ENCODE peak calls at places on chromosomes 5 and 9, in four cellular contexts. X is psoas muscle, I is heart right ventricle, H is ovary. Y is an unnamed sample.
A peak's percentile ranks its signal among the peaks of the same experiment; 100 is the strongest.

GRCh38 chr9:107174441-107174840 is 108.6 kb upstream of the RAD23B start:
- DNase-seq in X (peak; percentile 53), H (no peak), I (no peak), Y (no peak)

GRCh38 chr5:10452768-10453331 is 11.2 kb downstream of the ROPN1L start:
- DNase-seq in I (peak; percentile 25), H (no peak), X (no peak), Y (no peak)

GRCh38 chr9:114968710-114969109 is 38.3 kb upstream of the TNFSF8 start:
- DNase-seq in I (no peak), H (no peak), X (no peak), Y (no peak)

GRCh38 chr5:122532035-122532434 is 220.0 kb downstream of the SNCAIP start:
- DNase-seq in X (no peak), I (no peak), H (no peak), Y (no peak)

GRCh38 chr9:134283692-134284265 is 42.5 kb upstream of the RXRA start:
- DNase-seq in H (no peak), X (no peak), I (no peak), Y (no peak)

GRCh38 chr5:69492391-69493234 is at the start of gene OCLN:
- DNase-seq in X (no peak), I (no peak), H (no peak), Y (no peak)

GRCh38 chr5:132234684-132235062 is 7.0 kb upstream of the P4HA2 start:
- DNase-seq in X (no peak), H (no peak), I (no peak), Y (no peak)

GRCh38 chr9:121888438-121888775 is 204.7 kb downstream of the TTLL11 start:
- DNase-seq in I (no peak), X (no peak), H (peak; percentile 54), Y (no peak)

GRCh38 chr5:144549580-144549979 is 378.9 kb downstream of the KCTD16 start:
- DNase-seq in X (no peak), I (no peak), H (no peak), Y (no peak)

GRCh38 chr5:147547730-147548129 is 37.9 kb upstream of the DPYSL3 start:
- DNase-seq in I (no peak), X (no peak), H (no peak), Y (no peak)

GRCh38 chr5:107869459-107870115 is 198.8 kb upstream of the EFNA5 start:
- DNase-seq in I (no peak), H (no peak), X (no peak), Y (no peak)

GRCh38 chr9:14168381-14168780 is 145.6 kb downstream of the NFIB start:
- DNase-seq in X (no peak), H (no peak), I (no peak), Y (no peak)

GRCh38 chr5:26553079-26553478 is 485.3 kb downstream of the CDH9 start:
- DNase-seq in H (no peak), X (no peak), I (no peak), Y (no peak)

GRCh38 chr5:67094476-67095300 is 101.9 kb downstream of the CD180 start:
- DNase-seq in I (no peak), X (no peak), H (peak; percentile 22), Y (no peak)

GRCh38 chr5:2223303-2223702 is 340.6 kb upstream of the IRX4 start:
- DNase-seq in I (no peak), H (no peak), X (no peak), Y (no peak)

GRCh38 chr5:72658767-72659540 is 151.7 kb upstream of the ZNF366 start:
- DNase-seq in I (no peak), H (no peak), X (no peak), Y (no peak)

GRCh38 chr9:98218562-98219363 is 26.3 kb upstream of the CORO2A start:
- DNase-seq in I (no peak), X (peak; percentile 19), H (no peak), Y (no peak)

GRCh38 chr5:107289030-107289714 is 381.6 kb downstream of the EFNA5 start:
- DNase-seq in H (no peak), X (no peak), I (no peak), Y (no peak)

GRCh38 chr9:131043097-131043496 is 34.1 kb downstream of the LAMC3 start:
- DNase-seq in X (no peak), I (no peak), H (no peak), Y (no peak)

GRCh38 chr5:163478126-163478981 is 17.9 kb downstream of the HMMR start:
- DNase-seq in I (no peak), X (no peak), H (no peak), Y (no peak)

GRCh38 chr9:109166771-109167601 is at the start of gene FRRS1L:
- DNase-seq in X (no peak), I (no peak), H (peak; percentile 69), Y (peak; percentile 52)

GRCh38 chr9:114307323-114308250 is 15.3 kb upstream of the ORM1 start:
- DNase-seq in I (no peak), X (no peak), H (no peak), Y (no peak)

GRCh38 chr9:74285075-74285474 is 212.1 kb upstream of the RORB start:
- DNase-seq in X (no peak), I (no peak), H (no peak), Y (no peak)

GRCh38 chr5:64312496-64312895 is 146.9 kb downstream of the RNF180 start:
- DNase-seq in X (no peak), I (no peak), H (no peak), Y (no peak)

GRCh38 chr5:57509501-57510260 is 27.1 kb upstream of the ACTBL2 start:
- DNase-seq in I (no peak), X (no peak), H (no peak), Y (no peak)

GRCh38 chr9:121620777-121621437 is 30.5 kb upstream of the DAB2IP start:
- DNase-seq in X (no peak), I (no peak), H (peak; percentile 45), Y (no peak)

GRCh38 chr5:138654281-138654867 is 79.2 kb upstream of the HSPA9 start:
- DNase-seq in I (no peak), H (no peak), X (no peak), Y (no peak)
- H3K27ac ChIP-seq in I (no peak overlapping the region), H (no peak overlapping the region), X (no peak overlapping the region), Y (peak overlapping the region; percentile 96)

GRCh38 chr9:95086564-95086955 is 230.9 kb downstream of the FANCC start:
- DNase-seq in I (no peak), H (no peak), X (no peak), Y (no peak)

GRCh38 chr9:95087659-95088242 is 229.8 kb downstream of the FANCC start:
- DNase-seq in X (no peak), H (no peak), I (no peak), Y (no peak)

GRCh38 chr9:95085036-95085770 is 232.3 kb downstream of the FANCC start:
- DNase-seq in X (peak; percentile 62), H (no peak), I (no peak), Y (no peak)

GRCh38 chr9:95084254-95084934 is 233.1 kb downstream of the FANCC start:
- DNase-seq in I (no peak), X (peak; percentile 66), H (no peak), Y (no peak)

GRCh38 chr9:95085861-95086563 is 231.5 kb downstream of the FANCC start:
- DNase-seq in H (no peak), X (peak; percentile 82), I (no peak), Y (no peak)
- H3K27ac ChIP-seq in H (no peak overlapping the region), X (peak overlapping the region; percentile 89), I (peak overlapping the region; percentile 72), Y (peak overlapping the region; percentile 100)

DNA sequence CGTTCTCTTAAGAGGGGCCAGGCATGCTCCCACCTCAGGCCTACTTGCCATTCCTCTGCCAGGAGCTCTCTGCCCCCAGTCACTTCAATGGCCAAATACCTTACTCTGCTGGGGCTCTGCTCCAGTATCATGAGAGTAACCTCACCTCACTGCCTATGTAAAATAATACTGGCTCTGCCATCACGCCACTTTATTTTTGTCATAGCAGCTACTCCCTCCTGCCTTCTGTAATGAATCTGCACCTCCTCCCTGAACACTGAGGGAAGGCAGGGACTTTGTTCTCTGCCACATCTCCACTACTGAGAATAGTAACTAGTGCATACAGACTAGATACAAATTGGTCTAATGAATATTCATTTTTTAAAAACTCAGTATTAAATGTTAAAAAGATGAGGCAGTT is 33.8 kb downstream of the MACROH2A1 start:
- DNase-seq in I (no peak), H (no peak), X (no peak), Y (no peak)
- H3K27ac ChIP-seq in I (no peak overlapping the region), H (no peak overlapping the region), X (peak overlapping the region; percentile 41), Y (no peak overlapping the region)

GRCh38 chr5:59786271-59786805 is 107.2 kb downstream of the PDE4D start:
- DNase-seq in X (no peak), H (no peak), I (no peak), Y (no peak)
- H3K27ac ChIP-seq in X (no peak overlapping the region), H (no peak overlapping the region), I (no peak overlapping the region), Y (no peak overlapping the region)

DNA sequence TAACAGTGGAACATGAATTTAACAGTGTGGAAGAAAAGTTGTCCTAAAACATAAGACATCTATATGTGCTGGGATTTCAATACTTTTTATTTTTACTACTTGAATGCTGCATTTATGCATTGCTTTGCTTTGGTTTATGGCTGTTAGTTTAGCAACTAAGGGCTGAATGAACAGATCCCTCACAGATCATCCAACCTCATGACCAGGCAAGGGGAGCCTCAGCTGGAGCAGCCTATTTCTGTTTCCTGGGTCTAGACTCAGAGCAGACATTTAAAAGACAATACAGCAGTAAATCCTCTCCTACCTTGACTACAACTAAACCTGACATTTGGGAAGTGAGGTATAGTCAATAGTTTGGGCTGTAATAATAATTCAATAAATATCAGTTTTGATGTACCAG is 163.3 kb downstream of the AUH start:
- DNase-seq in H (no peak), X (no peak), I (no peak), Y (no peak)
- H3K27ac ChIP-seq in H (peak overlapping the region; percentile 99), X (peak overlapping the region; percentile 100), I (peak overlapping the region; percentile 26), Y (no peak overlapping the region)

Y was measured in substantia nigra.